ENCODE peak calls at places on chromosomes 4 and X, in nine cellular contexts. One of them, this sample, is unnamed.

GRCh38 chr4:40909363-40909876 is 159.7 kb downstream of the NSUN7 start:
- DNase-seq in retina: no peak
- DNase-seq in G401: no peak
- DNase-seq in activated CD4-positive, CD25-positive, alpha-beta regulatory T cell: no peak
- DNase-seq in NCI-H1417 treated with DMSO at 0.1 percent for 48 hours: peak; percentile 83
- DNase-seq in uterus: no peak
- DNase-seq in pancreas: no peak
- DNase-seq in naive thymus-derived CD4-positive, alpha-beta T cell: no peak
- DNase-seq in head of caudate nucleus: no peak
- DNase-seq in this sample: no peak

GRCh38 chr4:52914051-52914605 is 52.0 kb downstream of the RASL11B start:
- DNase-seq in activated CD4-positive, CD25-positive, alpha-beta regulatory T cell: no peak
- DNase-seq in uterus: no peak
- DNase-seq in naive thymus-derived CD4-positive, alpha-beta T cell: no peak
- DNase-seq in pancreas: peak; percentile 9
- DNase-seq in G401: peak; percentile 52
- DNase-seq in head of caudate nucleus: no peak
- DNase-seq in NCI-H1417 treated with DMSO at 0.1 percent for 48 hours: no peak
- DNase-seq in retina: no peak
- DNase-seq in this sample: no peak

GRCh38 chrX:39491548-39492297 is 606.0 kb downstream of the BCOR start:
- DNase-seq in pancreas: no peak
- DNase-seq in NCI-H1417 treated with DMSO at 0.1 percent for 48 hours: no peak
- DNase-seq in activated CD4-positive, CD25-positive, alpha-beta regulatory T cell: peak; percentile 11
- DNase-seq in G401: no peak
- DNase-seq in naive thymus-derived CD4-positive, alpha-beta T cell: peak; percentile 31
- DNase-seq in uterus: no peak
- DNase-seq in head of caudate nucleus: no peak
- DNase-seq in retina: no peak
- DNase-seq in this sample: no peak

GRCh38 chr4:128565565-128566186 is 243.8 kb upstream of the JADE1 start:
- DNase-seq in head of caudate nucleus: peak; percentile 33
- DNase-seq in naive thymus-derived CD4-positive, alpha-beta T cell: no peak
- DNase-seq in retina: peak; percentile 25
- DNase-seq in pancreas: peak; percentile 60
- DNase-seq in uterus: peak; percentile 32
- DNase-seq in activated CD4-positive, CD25-positive, alpha-beta regulatory T cell: no peak
- DNase-seq in G401: peak; percentile 26
- DNase-seq in NCI-H1417 treated with DMSO at 0.1 percent for 48 hours: peak; percentile 5
- DNase-seq in this sample: no peak

GRCh38 chrX:30039768-30040167 is 175.6 kb upstream of the MAGEB2 start:
- DNase-seq in pancreas: no peak
- DNase-seq in retina: no peak
- DNase-seq in activated CD4-positive, CD25-positive, alpha-beta regulatory T cell: no peak
- DNase-seq in NCI-H1417 treated with DMSO at 0.1 percent for 48 hours: no peak
- DNase-seq in head of caudate nucleus: no peak
- DNase-seq in G401: no peak
- DNase-seq in naive thymus-derived CD4-positive, alpha-beta T cell: no peak
- DNase-seq in uterus: no peak
- DNase-seq in this sample: no peak

GRCh38 chrX:727738-728621 is 97.4 kb downstream of the SHOX start:
- DNase-seq in G401: no peak
- DNase-seq in naive thymus-derived CD4-positive, alpha-beta T cell: no peak
- DNase-seq in pancreas: no peak
- DNase-seq in head of caudate nucleus: no peak
- DNase-seq in uterus: no peak
- DNase-seq in activated CD4-positive, CD25-positive, alpha-beta regulatory T cell: no peak
- DNase-seq in retina: peak; percentile 35
- DNase-seq in NCI-H1417 treated with DMSO at 0.1 percent for 48 hours: no peak
- DNase-seq in this sample: no peak

GRCh38 chr4:166252487-166253402 is 379.7 kb downstream of the TLL1 start:
- DNase-seq in naive thymus-derived CD4-positive, alpha-beta T cell: no peak
- DNase-seq in NCI-H1417 treated with DMSO at 0.1 percent for 48 hours: no peak
- DNase-seq in activated CD4-positive, CD25-positive, alpha-beta regulatory T cell: no peak
- DNase-seq in G401: peak; percentile 42
- DNase-seq in pancreas: no peak
- DNase-seq in head of caudate nucleus: no peak
- DNase-seq in uterus: no peak
- DNase-seq in retina: no peak
- DNase-seq in this sample: no peak

GRCh38 chrX:109954333-109954732 is 48.6 kb upstream of the TMEM164 start:
- DNase-seq in naive thymus-derived CD4-positive, alpha-beta T cell: no peak
- DNase-seq in pancreas: no peak
- DNase-seq in uterus: no peak
- DNase-seq in head of caudate nucleus: no peak
- DNase-seq in NCI-H1417 treated with DMSO at 0.1 percent for 48 hours: no peak
- DNase-seq in activated CD4-positive, CD25-positive, alpha-beta regulatory T cell: no peak
- DNase-seq in retina: no peak
- DNase-seq in G401: no peak
- DNase-seq in this sample: no peak

GRCh38 chr4:8308856-8309771 is 39.6 kb downstream of the HTRA3 start:
- DNase-seq in activated CD4-positive, CD25-positive, alpha-beta regulatory T cell: no peak
- DNase-seq in retina: no peak
- DNase-seq in head of caudate nucleus: no peak
- DNase-seq in uterus: peak; percentile 81
- DNase-seq in NCI-H1417 treated with DMSO at 0.1 percent for 48 hours: no peak
- DNase-seq in G401: no peak
- DNase-seq in pancreas: no peak
- DNase-seq in naive thymus-derived CD4-positive, alpha-beta T cell: no peak
- DNase-seq in this sample: no peak

GRCh38 chr4:124095596-124095995 is 616.9 kb downstream of the ANKRD50 start:
- DNase-seq in uterus: no peak
- DNase-seq in G401: no peak
- DNase-seq in retina: no peak
- DNase-seq in pancreas: no peak
- DNase-seq in naive thymus-derived CD4-positive, alpha-beta T cell: no peak
- DNase-seq in activated CD4-positive, CD25-positive, alpha-beta regulatory T cell: no peak
- DNase-seq in NCI-H1417 treated with DMSO at 0.1 percent for 48 hours: no peak
- DNase-seq in head of caudate nucleus: no peak
- DNase-seq in this sample: no peak

GRCh38 chrX:87582453-87582852 is 64.9 kb downstream of the KLHL4 start:
- DNase-seq in uterus: no peak
- DNase-seq in head of caudate nucleus: no peak
- DNase-seq in activated CD4-positive, CD25-positive, alpha-beta regulatory T cell: no peak
- DNase-seq in NCI-H1417 treated with DMSO at 0.1 percent for 48 hours: no peak
- DNase-seq in retina: no peak
- DNase-seq in pancreas: no peak
- DNase-seq in naive thymus-derived CD4-positive, alpha-beta T cell: no peak
- DNase-seq in G401: no peak
- DNase-seq in this sample: no peak

GRCh38 chr4:95693594-95693993 is 144.8 kb upstream of the UNC5C start:
- DNase-seq in activated CD4-positive, CD25-positive, alpha-beta regulatory T cell: no peak
- DNase-seq in retina: no peak
- DNase-seq in pancreas: no peak
- DNase-seq in naive thymus-derived CD4-positive, alpha-beta T cell: no peak
- DNase-seq in NCI-H1417 treated with DMSO at 0.1 percent for 48 hours: no peak
- DNase-seq in G401: no peak
- DNase-seq in uterus: no peak
- DNase-seq in head of caudate nucleus: no peak
- DNase-seq in this sample: no peak

GRCh38 chr4:80243274-80244018 is 23.0 kb upstream of the FGF5 start:
- DNase-seq in G401: peak; percentile 99
- DNase-seq in activated CD4-positive, CD25-positive, alpha-beta regulatory T cell: no peak
- DNase-seq in pancreas: no peak
- DNase-seq in head of caudate nucleus: no peak
- DNase-seq in naive thymus-derived CD4-positive, alpha-beta T cell: no peak
- DNase-seq in retina: no peak
- DNase-seq in uterus: no peak
- DNase-seq in NCI-H1417 treated with DMSO at 0.1 percent for 48 hours: no peak
- DNase-seq in this sample: no peak

GRCh38 chrX:147602297-147602696 is 309.4 kb upstream of the FMR1 start:
- DNase-seq in pancreas: no peak
- DNase-seq in uterus: no peak
- DNase-seq in head of caudate nucleus: no peak
- DNase-seq in retina: no peak
- DNase-seq in activated CD4-positive, CD25-positive, alpha-beta regulatory T cell: no peak
- DNase-seq in NCI-H1417 treated with DMSO at 0.1 percent for 48 hours: no peak
- DNase-seq in G401: peak; percentile 0
- DNase-seq in naive thymus-derived CD4-positive, alpha-beta T cell: no peak
- DNase-seq in this sample: no peak

GRCh38 chrX:129652565-129653169 is 2.1 kb downstream of the APLN start:
- DNase-seq in naive thymus-derived CD4-positive, alpha-beta T cell: no peak
- DNase-seq in pancreas: no peak
- DNase-seq in G401: peak; percentile 54
- DNase-seq in NCI-H1417 treated with DMSO at 0.1 percent for 48 hours: no peak
- DNase-seq in activated CD4-positive, CD25-positive, alpha-beta regulatory T cell: no peak
- DNase-seq in retina: no peak
- DNase-seq in uterus: no peak
- DNase-seq in head of caudate nucleus: no peak
- DNase-seq in this sample: no peak

GRCh38 chrX:131895002-131895401 is 128.1 kb upstream of the STK26 start:
- DNase-seq in uterus: no peak
- DNase-seq in NCI-H1417 treated with DMSO at 0.1 percent for 48 hours: no peak
- DNase-seq in head of caudate nucleus: no peak
- DNase-seq in G401: no peak
- DNase-seq in retina: no peak
- DNase-seq in activated CD4-positive, CD25-positive, alpha-beta regulatory T cell: no peak
- DNase-seq in naive thymus-derived CD4-positive, alpha-beta T cell: no peak
- DNase-seq in pancreas: no peak
- DNase-seq in this sample: no peak

GRCh38 chrX:39442332-39442731 is 641.1 kb downstream of the MID1IP1 start:
- DNase-seq in retina: no peak
- DNase-seq in head of caudate nucleus: no peak
- DNase-seq in pancreas: no peak
- DNase-seq in naive thymus-derived CD4-positive, alpha-beta T cell: no peak
- DNase-seq in activated CD4-positive, CD25-positive, alpha-beta regulatory T cell: no peak
- DNase-seq in uterus: no peak
- DNase-seq in NCI-H1417 treated with DMSO at 0.1 percent for 48 hours: no peak
- DNase-seq in G401: no peak
- DNase-seq in this sample: no peak

GRCh38 chrX:135403374-135403773 is 18.4 kb upstream of the SMIM10L2A start:
- DNase-seq in head of caudate nucleus: no peak
- DNase-seq in retina: no peak
- DNase-seq in NCI-H1417 treated with DMSO at 0.1 percent for 48 hours: no peak
- DNase-seq in naive thymus-derived CD4-positive, alpha-beta T cell: no peak
- DNase-seq in G401: no peak
- DNase-seq in pancreas: no peak
- DNase-seq in uterus: no peak
- DNase-seq in activated CD4-positive, CD25-positive, alpha-beta regulatory T cell: no peak
- DNase-seq in this sample: no peak

GRCh38 chr4:60078984-60079383 is 1121.1 kb upstream of the ADGRL3 start:
- DNase-seq in G401: no peak
- DNase-seq in NCI-H1417 treated with DMSO at 0.1 percent for 48 hours: no peak
- DNase-seq in naive thymus-derived CD4-positive, alpha-beta T cell: no peak
- DNase-seq in uterus: no peak
- DNase-seq in retina: no peak
- DNase-seq in pancreas: no peak
- DNase-seq in head of caudate nucleus: no peak
- DNase-seq in activated CD4-positive, CD25-positive, alpha-beta regulatory T cell: no peak
- DNase-seq in this sample: no peak

GRCh38 chr4:107843394-107843793 is 18.7 kb downstream of the SGMS2 start:
- DNase-seq in NCI-H1417 treated with DMSO at 0.1 percent for 48 hours: no peak
- DNase-seq in activated CD4-positive, CD25-positive, alpha-beta regulatory T cell: no peak
- DNase-seq in pancreas: no peak
- DNase-seq in retina: no peak
- DNase-seq in head of caudate nucleus: no peak
- DNase-seq in naive thymus-derived CD4-positive, alpha-beta T cell: no peak
- DNase-seq in uterus: no peak
- DNase-seq in G401: no peak
- DNase-seq in this sample: no peak

GRCh38 chr4:158670975-158671664 is 567 bp downstream of the C4orf46 start:
- DNase-seq in naive thymus-derived CD4-positive, alpha-beta T cell: peak; percentile 38
- DNase-seq in head of caudate nucleus: peak; percentile 53
- DNase-seq in retina: peak; percentile 89
- DNase-seq in G401: peak; percentile 56
- DNase-seq in NCI-H1417 treated with DMSO at 0.1 percent for 48 hours: no peak
- DNase-seq in activated CD4-positive, CD25-positive, alpha-beta regulatory T cell: no peak
- DNase-seq in uterus: peak; percentile 40
- DNase-seq in pancreas: peak; percentile 67
- DNase-seq in this sample: peak; percentile 55

GRCh38 chr4:40157444-40157843 is 39.4 kb upstream of the RHOH start:
- DNase-seq in retina: no peak
- DNase-seq in head of caudate nucleus: no peak
- DNase-seq in naive thymus-derived CD4-positive, alpha-beta T cell: no peak
- DNase-seq in NCI-H1417 treated with DMSO at 0.1 percent for 48 hours: no peak
- DNase-seq in pancreas: no peak
- DNase-seq in activated CD4-positive, CD25-positive, alpha-beta regulatory T cell: no peak
- DNase-seq in G401: no peak
- DNase-seq in uterus: no peak
- DNase-seq in this sample: no peak

GRCh38 chrX:134469481-134469880 is 9.5 kb downstream of the HPRT1 start:
- DNase-seq in uterus: no peak
- DNase-seq in pancreas: no peak
- DNase-seq in head of caudate nucleus: no peak
- DNase-seq in G401: no peak
- DNase-seq in retina: no peak
- DNase-seq in NCI-H1417 treated with DMSO at 0.1 percent for 48 hours: no peak
- DNase-seq in activated CD4-positive, CD25-positive, alpha-beta regulatory T cell: no peak
- DNase-seq in naive thymus-derived CD4-positive, alpha-beta T cell: no peak
- DNase-seq in this sample: no peak

GRCh38 chr4:52126946-52127345 is 75.8 kb downstream of the SPATA18 start:
- DNase-seq in retina: no peak
- DNase-seq in head of caudate nucleus: no peak
- DNase-seq in uterus: no peak
- DNase-seq in naive thymus-derived CD4-positive, alpha-beta T cell: no peak
- DNase-seq in pancreas: no peak
- DNase-seq in activated CD4-positive, CD25-positive, alpha-beta regulatory T cell: no peak
- DNase-seq in NCI-H1417 treated with DMSO at 0.1 percent for 48 hours: no peak
- DNase-seq in G401: no peak
- DNase-seq in this sample: no peak

GRCh38 chr4:126604273-126604867 is 1028.4 kb upstream of the INTU start:
- DNase-seq in pancreas: no peak
- DNase-seq in retina: peak; percentile 30
- DNase-seq in activated CD4-positive, CD25-positive, alpha-beta regulatory T cell: no peak
- DNase-seq in G401: peak; percentile 8
- DNase-seq in uterus: no peak
- DNase-seq in naive thymus-derived CD4-positive, alpha-beta T cell: no peak
- DNase-seq in NCI-H1417 treated with DMSO at 0.1 percent for 48 hours: no peak
- DNase-seq in head of caudate nucleus: no peak
- DNase-seq in this sample: no peak

GRCh38 chrX:114582698-114583395 is 1.0 kb upstream of the HTR2C start:
- DNase-seq in pancreas: no peak
- DNase-seq in head of caudate nucleus: no peak
- DNase-seq in retina: peak; percentile 24
- DNase-seq in naive thymus-derived CD4-positive, alpha-beta T cell: no peak
- DNase-seq in uterus: no peak
- DNase-seq in activated CD4-positive, CD25-positive, alpha-beta regulatory T cell: no peak
- DNase-seq in G401: no peak
- DNase-seq in NCI-H1417 treated with DMSO at 0.1 percent for 48 hours: no peak
- DNase-seq in this sample: no peak

GRCh38 chrX:119682019-119682989 is 10.7 kb downstream of the SEPTIN6 start:
- DNase-seq in naive thymus-derived CD4-positive, alpha-beta T cell: peak; percentile 84
- DNase-seq in NCI-H1417 treated with DMSO at 0.1 percent for 48 hours: no peak
- DNase-seq in G401: no peak
- DNase-seq in uterus: no peak
- DNase-seq in head of caudate nucleus: no peak
- DNase-seq in pancreas: no peak
- DNase-seq in activated CD4-positive, CD25-positive, alpha-beta regulatory T cell: peak; percentile 2
- DNase-seq in retina: no peak
- DNase-seq in this sample: no peak

This sample was measured in activated gamma-delta T cell.